ENCODE peak calls at places on chromosomes 4 and X, in six cellular contexts. I is activated gamma-delta T cell treated with Interleukin-2 at 50 U/mL for 16 hours; M is upper lobe of left lung; O is EL; C is stimulated activated naive CD8-positive, alpha-beta T cell treated with anti-CD3 and anti-CD28 coated beads, Interleukin-15, Interleukin-2, amounts not matched to agents 100 U/mL and 50 U/mL, for 24 hours; G is erythroblast. X is an unnamed sample.

GRCh38 chrX:22409418-22409817 is 136.7 kb downstream of the CBLL2 start:
- DNase-seq in I (no peak), G (no peak), O (no peak), C (no peak), M (no peak), X (no peak)

GRCh38 chr4:94974773-94975172 is 217.0 kb downstream of the BMPR1B start:
- DNase-seq in O (no peak), M (no peak), G (no peak), I (no peak), C (no peak), X (no peak)

GRCh38 chrX:31153475-31154047 is 81.7 kb upstream of the FTHL17 start:
- DNase-seq in I (no peak), M (no peak), G (no peak), C (no peak), O (no peak), X (no peak)

GRCh38 chr4:145098675-145099037 is 545 bp downstream of the ABCE1 start:
- DNase-seq in G (peak; percentile 79), C (peak; percentile 46), I (peak; percentile 11), O (peak; percentile 64), M (no peak), X (no peak)

GRCh38 chr4:75547647-75548387 is 8.0 kb upstream of the ODAPH start:
- DNase-seq in O (peak; percentile 59), C (no peak), I (no peak), M (no peak), G (no peak), X (no peak)

GRCh38 chrX:152025656-152026440 is 51.4 kb upstream of the GABRE start:
- DNase-seq in G (no peak), O (no peak), I (no peak), M (no peak), C (no peak), X (no peak)

GRCh38 chr4:175745340-175745739 is 66.7 kb downstream of the GPM6A start:
- DNase-seq in O (no peak), G (no peak), M (no peak), C (no peak), I (no peak), X (no peak)

GRCh38 chr4:125432078-125432477 is 117.3 kb downstream of the FAT4 start:
- DNase-seq in O (peak; percentile 13), M (no peak), I (no peak), G (no peak), C (no peak), X (no peak)

GRCh38 chrX:30858098-30858497 is 31.0 kb downstream of the TAB3 start:
- DNase-seq in I (no peak), M (no peak), O (no peak), G (no peak), C (no peak), X (no peak)

GRCh38 chr4:146224331-146224966 is 10.1 kb downstream of the REELD1 start:
- DNase-seq in G (no peak), M (no peak), C (no peak), O (no peak), I (no peak), X (no peak)

GRCh38 chr4:7392438-7393374 is 42.0 kb downstream of the PSAPL1 start:
- DNase-seq in C (no peak), G (no peak), I (no peak), O (peak; percentile 37), M (peak; percentile 79), X (peak; percentile 67)

GRCh38 chr4:54439831-54440243 is 210.7 kb downstream of the PDGFRA start:
- DNase-seq in M (no peak), O (peak; percentile 41), C (no peak), I (no peak), G (peak; percentile 2), X (no peak)

GRCh38 chr4:73676881-73677323 is 56.7 kb upstream of the RASSF6 start:
- DNase-seq in M (no peak), C (no peak), G (no peak), O (no peak), I (no peak), X (no peak)

GRCh38 chr4:182574706-182575105 is 331.5 kb downstream of the TENM3 start:
- DNase-seq in I (no peak), G (no peak), M (no peak), O (no peak), C (no peak), X (no peak)

GRCh38 chr4:56184214-56184613 is 203.1 kb downstream of the AASDH start:
- DNase-seq in C (no peak), M (no peak), G (no peak), O (no peak), I (no peak), X (no peak)

GRCh38 chrX:10636337-10636736 is 16.0 kb upstream of the MID1 start:
- DNase-seq in G (no peak), I (no peak), O (peak; percentile 66), M (no peak), C (no peak), X (no peak)

GRCh38 chrX:145609951-145610511 is 207.6 kb upstream of the SLITRK2 start:
- DNase-seq in M (no peak), I (no peak), O (no peak), G (no peak), C (no peak), X (no peak)

GRCh38 chr4:139279723-139280620 is at the start of gene MGARP:
- DNase-seq in G (peak; percentile 30), I (peak; percentile 16), C (peak; percentile 43), O (peak; percentile 48), M (peak; percentile 87), X (no peak)

GRCh38 chr4:157217708-157218107 is 2.8 kb upstream of the GRIA2 start:
- DNase-seq in G (peak; percentile 5), C (no peak), I (no peak), M (no peak), O (peak; percentile 11), X (no peak)

GRCh38 chr4:142909908-142910307 is 63.8 kb upstream of the INPP4B start:
- DNase-seq in C (no peak), G (no peak), O (no peak), M (no peak), I (no peak), X (no peak)

GRCh38 chr4:5750052-5750950 is 39.3 kb downstream of the EVC start:
- DNase-seq in O (peak; percentile 87), G (no peak), C (no peak), I (no peak), M (no peak), X (peak; percentile 20)

GRCh38 chr4:151038452-151039157 is 23.5 kb upstream of the LRBA start:
- DNase-seq in O (no peak), G (no peak), C (no peak), I (no peak), M (no peak), X (no peak)

GRCh38 chr4:172962564-172963353 is 205.9 kb upstream of the GALNT7 start:
- DNase-seq in M (no peak), I (no peak), C (no peak), G (no peak), O (peak; percentile 34), X (no peak)

GRCh38 chr4:76354517-76355473 is 48.3 kb downstream of the STBD1 start:
- DNase-seq in O (no peak), I (peak; percentile 33), M (no peak), G (no peak), C (no peak), X (no peak)

GRCh38 chr4:3318561-3319021 is 25.8 kb downstream of the RGS12 start:
- DNase-seq in I (no peak), C (no peak), O (no peak), G (no peak), M (peak; percentile 64), X (no peak)

GRCh38 chr4:45199736-45200135 is 473.4 kb upstream of the GNPDA2 start:
- DNase-seq in O (no peak), I (no peak), C (no peak), G (no peak), M (no peak), X (no peak)

GRCh38 chrX:141902366-141902765 is 1.3 kb upstream of the MAGEC1 start:
- DNase-seq in O (peak; percentile 3), I (no peak), M (no peak), C (no peak), G (no peak), X (no peak)

GRCh38 chr4:185716008-185716976 is 95.7 kb downstream of the SORBS2 start:
- DNase-seq in C (no peak), G (no peak), M (no peak), I (no peak), O (no peak), X (no peak)

GRCh38 chrX:118901991-118902390 is 72.4 kb upstream of the LONRF3 start:
- DNase-seq in O (no peak), C (no peak), M (no peak), G (no peak), I (no peak), X (no peak)

GRCh38 chr4:102447413-102447812 is 53.7 kb upstream of the NFKB1 start:
- DNase-seq in M (no peak), C (no peak), I (no peak), O (no peak), G (no peak), X (no peak)